ENCODE peak calls at places on chromosomes 16 and 17, in six cellular contexts. One of them, this sample, is unnamed.

GRCh38 chr17:81427446-81428120 is 32.3 kb downstream of the BAHCC1 start:
- DNase-seq in nucleus accumbens: peak; percentile 80
- DNase-seq in KBM-7: no peak
- DNase-seq in tibial nerve: no peak
- DNase-seq in naive B cell: no peak
- DNase-seq in CD8-positive, alpha-beta T cell: no peak
- DNase-seq in this sample: peak; percentile 65

GRCh38 chr16:80176114-80176513 is 364.7 kb upstream of the DYNLRB2 start:
- DNase-seq in nucleus accumbens: no peak
- DNase-seq in KBM-7: no peak
- DNase-seq in tibial nerve: no peak
- DNase-seq in naive B cell: no peak
- DNase-seq in CD8-positive, alpha-beta T cell: no peak
- DNase-seq in this sample: no peak

GRCh38 chr17:37488009-37488604 is 1.6 kb upstream of the DUSP14 start:
- DNase-seq in nucleus accumbens: no peak
- DNase-seq in KBM-7: peak; percentile 81
- DNase-seq in tibial nerve: no peak
- DNase-seq in naive B cell: no peak
- DNase-seq in CD8-positive, alpha-beta T cell: no peak
- DNase-seq in this sample: no peak

GRCh38 chr16:71526111-71526998 is at the start of gene CHST4:
- DNase-seq in nucleus accumbens: no peak
- DNase-seq in KBM-7: peak; percentile 33
- DNase-seq in tibial nerve: no peak
- DNase-seq in naive B cell: no peak
- DNase-seq in CD8-positive, alpha-beta T cell: no peak
- DNase-seq in this sample: no peak

GRCh38 chr17:48577330-48577945 is 712 bp downstream of the HOXB4 start:
- DNase-seq in nucleus accumbens: no peak
- DNase-seq in KBM-7: peak; percentile 48
- DNase-seq in tibial nerve: no peak
- DNase-seq in naive B cell: no peak
- DNase-seq in CD8-positive, alpha-beta T cell: no peak
- DNase-seq in this sample: peak; percentile 63

GRCh38 chr16:84718-85452 is 6.9 kb downstream of the MPG start:
- DNase-seq in nucleus accumbens: no peak
- DNase-seq in KBM-7: peak; percentile 81
- DNase-seq in tibial nerve: no peak
- DNase-seq in naive B cell: peak; percentile 82
- DNase-seq in CD8-positive, alpha-beta T cell: peak; percentile 37
- DNase-seq in this sample: peak; percentile 49

GRCh38 chr16:87956771-87957279 is 5.6 kb downstream of the BANP start:
- DNase-seq in nucleus accumbens: no peak
- DNase-seq in KBM-7: peak; percentile 53
- DNase-seq in tibial nerve: no peak
- DNase-seq in naive B cell: no peak
- DNase-seq in CD8-positive, alpha-beta T cell: no peak
- DNase-seq in this sample: no peak

GRCh38 chr16:77434022-77434364 is 841 bp downstream of the ADAMTS18 start:
- DNase-seq in nucleus accumbens: no peak
- DNase-seq in KBM-7: no peak
- DNase-seq in tibial nerve: no peak
- DNase-seq in naive B cell: no peak
- DNase-seq in CD8-positive, alpha-beta T cell: no peak
- DNase-seq in this sample: no peak

GRCh38 chr16:83903739-83904138 is 4.8 kb downstream of the MLYCD start:
- DNase-seq in nucleus accumbens: no peak
- DNase-seq in KBM-7: no peak
- DNase-seq in tibial nerve: no peak
- DNase-seq in naive B cell: no peak
- DNase-seq in CD8-positive, alpha-beta T cell: no peak
- DNase-seq in this sample: no peak

GRCh38 chr17:79515646-79516604 is 94.9 kb downstream of the RBFOX3 start:
- DNase-seq in nucleus accumbens: no peak
- DNase-seq in KBM-7: no peak
- DNase-seq in tibial nerve: no peak
- DNase-seq in naive B cell: no peak
- DNase-seq in CD8-positive, alpha-beta T cell: no peak
- DNase-seq in this sample: no peak

GRCh38 chr17:69411766-69412165 is 2.7 kb upstream of the MAP2K6 start:
- DNase-seq in nucleus accumbens: no peak
- DNase-seq in KBM-7: no peak
- DNase-seq in tibial nerve: no peak
- DNase-seq in naive B cell: no peak
- DNase-seq in CD8-positive, alpha-beta T cell: no peak
- DNase-seq in this sample: no peak

GRCh38 chr16:715448-716249 is 731 bp downstream of the METRN start:
- DNase-seq in nucleus accumbens: no peak
- DNase-seq in KBM-7: peak; percentile 52
- DNase-seq in tibial nerve: no peak
- DNase-seq in naive B cell: no peak
- DNase-seq in CD8-positive, alpha-beta T cell: no peak
- DNase-seq in this sample: no peak

GRCh38 chr17:73663614-73664013 is 19.4 kb upstream of the SDK2 start:
- DNase-seq in nucleus accumbens: no peak
- DNase-seq in KBM-7: no peak
- DNase-seq in tibial nerve: no peak
- DNase-seq in naive B cell: no peak
- DNase-seq in CD8-positive, alpha-beta T cell: no peak
- DNase-seq in this sample: no peak

GRCh38 chr16:78982344-78982743 is 618.2 kb downstream of the MAF start:
- DNase-seq in nucleus accumbens: no peak
- DNase-seq in KBM-7: no peak
- DNase-seq in tibial nerve: no peak
- DNase-seq in naive B cell: no peak
- DNase-seq in CD8-positive, alpha-beta T cell: no peak
- DNase-seq in this sample: no peak

GRCh38 chr17:57634713-57635465 is 110.2 kb downstream of the CCDC182 start:
- DNase-seq in nucleus accumbens: no peak
- DNase-seq in KBM-7: no peak
- DNase-seq in tibial nerve: no peak
- DNase-seq in naive B cell: no peak
- DNase-seq in CD8-positive, alpha-beta T cell: no peak
- DNase-seq in this sample: no peak

GRCh38 chr17:10125761-10126553 is 72.4 kb downstream of the GAS7 start:
- DNase-seq in nucleus accumbens: no peak
- DNase-seq in KBM-7: no peak
- DNase-seq in tibial nerve: no peak
- DNase-seq in naive B cell: no peak
- DNase-seq in CD8-positive, alpha-beta T cell: no peak
- DNase-seq in this sample: no peak

GRCh38 chr17:57605734-57606105 is 139.4 kb downstream of the CCDC182 start:
- DNase-seq in nucleus accumbens: no peak
- DNase-seq in KBM-7: no peak
- DNase-seq in tibial nerve: no peak
- DNase-seq in naive B cell: no peak
- DNase-seq in CD8-positive, alpha-beta T cell: no peak
- DNase-seq in this sample: no peak

GRCh38 chr17:5975651-5976050 is 94.5 kb upstream of the WSCD1 start:
- DNase-seq in nucleus accumbens: no peak
- DNase-seq in KBM-7: no peak
- DNase-seq in tibial nerve: no peak
- DNase-seq in naive B cell: no peak
- DNase-seq in CD8-positive, alpha-beta T cell: no peak
- DNase-seq in this sample: no peak

GRCh38 chr16:79698341-79698753 is 97.8 kb upstream of the MAF start:
- DNase-seq in nucleus accumbens: no peak
- DNase-seq in KBM-7: no peak
- DNase-seq in tibial nerve: no peak
- DNase-seq in naive B cell: no peak
- DNase-seq in CD8-positive, alpha-beta T cell: no peak
- DNase-seq in this sample: no peak

GRCh38 chr16:84277244-84277823 is 17.3 kb upstream of the WFDC1 start:
- DNase-seq in nucleus accumbens: peak; percentile 6
- DNase-seq in KBM-7: peak; percentile 59
- DNase-seq in tibial nerve: peak; percentile 43
- DNase-seq in naive B cell: peak; percentile 20
- DNase-seq in CD8-positive, alpha-beta T cell: peak; percentile 76
- DNase-seq in this sample: peak; percentile 80

GRCh38 chr16:66374176-66374575 is 7.7 kb downstream of the CDH5 start:
- DNase-seq in nucleus accumbens: no peak
- DNase-seq in KBM-7: no peak
- DNase-seq in tibial nerve: no peak
- DNase-seq in naive B cell: no peak
- DNase-seq in CD8-positive, alpha-beta T cell: no peak
- DNase-seq in this sample: no peak

GRCh38 chr16:31002810-31003209 is 7.6 kb downstream of the STX1B start:
- DNase-seq in nucleus accumbens: no peak
- DNase-seq in KBM-7: no peak
- DNase-seq in tibial nerve: no peak
- DNase-seq in naive B cell: no peak
- DNase-seq in CD8-positive, alpha-beta T cell: no peak
- DNase-seq in this sample: no peak